ENCODE peak calls at places on chromosomes 1 and 21, in ten cellular contexts. Z is GM19239, A is thyroid gland, Q is H7, X is neural crest cell, U is Caki2, P is T-helper 1 cell, E is posterior vena cava, B is amygdala, V is cardiac muscle cell. S is an unnamed sample.

GRCh38 chr1:115507916-115508315 is 133.9 kb upstream of the VANGL1 start:
- DNase-seq in U (no peak), P (no peak), Q (no peak), Z (no peak), E (no peak), V (peak), B (no peak), A (no peak), X (no peak), S (no peak)

GRCh38 chr1:227893696-227894305 is 53.9 kb downstream of the WNT9A start:
- DNase-seq in B (no peak), U (no peak), A (no peak), P (peak), Q (no peak), V (no peak), Z (no peak), E (no peak), X (no peak), S (no peak)

GRCh38 chr1:228776439-228776838 is 41.2 kb downstream of the RHOU start:
- DNase-seq in Q (no peak), U (no peak), P (no peak), Z (no peak), B (no peak), X (no peak), E (no peak), A (no peak), V (peak), S (no peak)

GRCh38 chr1:229148041-229148671 is 122.8 kb upstream of the RAB4A start:
- DNase-seq in B (no peak), E (no peak), U (peak), X (no peak), Z (no peak), A (peak), P (no peak), V (peak), Q (peak), S (peak)

GRCh38 chr1:67158401-67158800 is 7.9 kb upstream of the IL23R start:
- DNase-seq in A (no peak), X (no peak), Z (no peak), E (no peak), V (no peak), B (no peak), Q (no peak), P (no peak), U (no peak), S (no peak)

GRCh38 chr1:87980494-87980893 is 651.8 kb downstream of the LMO4 start:
- DNase-seq in A (no peak), V (no peak), E (no peak), B (no peak), Z (no peak), X (no peak), U (no peak), Q (no peak), P (no peak), S (peak)

GRCh38 chr21:45408271-45408791 is 3.4 kb downstream of the COL18A1 start:
- DNase-seq in E (peak), U (no peak), A (no peak), Z (no peak), Q (peak), B (no peak), P (peak), X (no peak), V (no peak), S (peak)

GRCh38 chr1:56073614-56074356 is 505.6 kb downstream of the PLPP3 start:
- DNase-seq in B (no peak), X (no peak), P (no peak), U (no peak), Z (no peak), E (peak), V (peak), A (peak), Q (no peak), S (peak)

GRCh38 chr1:154320882-154321608 is at the start of gene AQP10:
- DNase-seq in Q (no peak), X (no peak), P (no peak), B (no peak), V (peak), U (no peak), E (no peak), Z (no peak), A (no peak), S (peak)

GRCh38 chr1:54051936-54052469 is 1.0 kb downstream of the TMEM59 start:
- DNase-seq in X (no peak), P (no peak), U (no peak), B (no peak), E (no peak), A (no peak), Z (no peak), V (peak), Q (peak), S (no peak)

GRCh38 chr21:41622831-41623548 is 115.0 kb upstream of the TMPRSS2 start:
- DNase-seq in Q (no peak), E (peak), V (no peak), U (peak), B (no peak), A (no peak), X (no peak), P (no peak), Z (no peak), S (no peak)

GRCh38 chr1:180521474-180522203 is 19.3 kb upstream of the ACBD6 start:
- DNase-seq in Q (no peak), U (no peak), Z (no peak), A (no peak), B (no peak), V (peak), P (no peak), E (no peak), X (no peak), S (peak)

GRCh38 chr1:47262787-47263413 is 30.9 kb upstream of the TAL1 start:
- DNase-seq in P (no peak), A (peak), X (peak), U (peak), Z (peak), E (no peak), B (no peak), V (peak), Q (peak), S (peak)

GRCh38 chr1:26887125-26887524 is 3.0 kb downstream of the GPN2 start:
- DNase-seq in V (peak), Z (no peak), E (peak), B (no peak), A (no peak), Q (peak), P (no peak), U (no peak), X (no peak), S (peak)

GRCh38 chr21:14836950-14837349 is 227.8 kb downstream of the NRIP1 start:
- DNase-seq in B (no peak), U (no peak), V (peak), A (no peak), X (no peak), E (no peak), Q (no peak), Z (no peak), P (no peak), S (no peak)

GRCh38 chr1:74641161-74641560 is 32.4 kb downstream of the ERICH3 start:
- DNase-seq in U (no peak), Q (no peak), B (no peak), A (no peak), Z (no peak), V (no peak), X (no peak), P (no peak), E (no peak), S (no peak)

GRCh38 chr1:47923513-47923912 is 73.7 kb downstream of the TRABD2B start:
- DNase-seq in V (no peak), B (no peak), Q (no peak), P (no peak), A (no peak), Z (no peak), E (no peak), U (no peak), X (no peak), S (no peak)

GRCh38 chr1:234862944-234863515 is 253.1 kb upstream of the IRF2BP2 start:
- DNase-seq in Z (no peak), A (peak), Q (no peak), X (no peak), B (peak), U (peak), P (no peak), V (peak), E (peak), S (peak)

GRCh38 chr1:5909576-5910275 is 82.5 kb downstream of the NPHP4 start:
- DNase-seq in V (no peak), Z (no peak), B (no peak), Q (peak), A (no peak), X (no peak), U (no peak), E (peak), P (no peak), S (no peak)

GRCh38 chr1:99852648-99853047 is 2.5 kb downstream of the AGL start:
- DNase-seq in Z (no peak), V (no peak), U (no peak), X (no peak), E (no peak), B (no peak), P (no peak), A (no peak), Q (no peak), S (no peak)

GRCh38 chr1:25675729-25676476 is 59.3 kb downstream of the MAN1C1 start:
- DNase-seq in V (no peak), B (no peak), A (no peak), X (no peak), Q (no peak), Z (peak), U (no peak), E (no peak), P (peak), S (no peak)

GRCh38 chr1:228270032-228270431 is 62.2 kb downstream of the OBSCN start:
- DNase-seq in E (no peak), Q (no peak), P (no peak), B (no peak), A (no peak), V (peak), X (no peak), Z (no peak), U (no peak), S (no peak)

GRCh38 chr1:17441265-17441992 is 2.0 kb upstream of the RCC2 start:
- DNase-seq in P (no peak), A (no peak), E (no peak), Z (no peak), X (no peak), U (peak), V (peak), Q (peak), B (no peak), S (no peak)

GRCh38 chr1:19910650-19911049 is 12.8 kb downstream of the PLA2G2E start:
- DNase-seq in Q (no peak), Z (no peak), A (no peak), B (no peak), X (no peak), P (no peak), V (no peak), E (no peak), U (no peak), S (no peak)

GRCh38 chr1:30323841-30324240 is 399.5 kb downstream of the MATN1 start:
- DNase-seq in Z (no peak), U (no peak), B (no peak), E (peak), V (no peak), Q (peak), P (no peak), A (no peak), X (no peak), S (no peak)

S was measured in body of pancreas.